ENCODE peak calls at places on chromosomes 12 and 14, in eight cellular contexts. One of them, this sample, is unnamed.

GRCh38 chr12:108379761-108380160 is 40.6 kb upstream of the CMKLR1 start:
- DNase-seq in small intestine: no peak
- DNase-seq in Peyer's patch: no peak
- DNase-seq in prostate gland: no peak
- DNase-seq in H9: no peak
- DNase-seq in lung: no peak
- DNase-seq in hepatocyte: no peak
- DNase-seq in astrocyte: no peak
- DNase-seq in this sample: no peak

GRCh38 chr14:95664046-95664445 is 22.2 kb upstream of the TCL1B start:
- DNase-seq in small intestine: no peak
- DNase-seq in Peyer's patch: no peak
- DNase-seq in prostate gland: no peak
- DNase-seq in H9: no peak
- DNase-seq in lung: no peak
- DNase-seq in hepatocyte: no peak
- DNase-seq in astrocyte: no peak
- DNase-seq in this sample: no peak

GRCh38 chr12:94571556-94571955 is 78.8 kb downstream of the TMCC3 start:
- DNase-seq in small intestine: peak; percentile 97
- DNase-seq in Peyer's patch: no peak
- DNase-seq in prostate gland: no peak
- DNase-seq in H9: no peak
- DNase-seq in lung: no peak
- DNase-seq in hepatocyte: peak; percentile 88
- DNase-seq in astrocyte: peak; percentile 65
- DNase-seq in this sample: no peak

GRCh38 chr12:69985656-69986055 is 160.6 kb downstream of the MYRFL start:
- DNase-seq in small intestine: peak; percentile 83
- DNase-seq in Peyer's patch: no peak
- DNase-seq in prostate gland: no peak
- DNase-seq in H9: peak; percentile 71
- DNase-seq in lung: no peak
- DNase-seq in hepatocyte: no peak
- DNase-seq in astrocyte: no peak
- DNase-seq in this sample: no peak

GRCh38 chr12:76455582-76456345 is 103.8 kb downstream of the OSBPL8 start:
- DNase-seq in small intestine: peak; percentile 59
- DNase-seq in Peyer's patch: no peak
- DNase-seq in prostate gland: peak; percentile 14
- DNase-seq in H9: no peak
- DNase-seq in lung: no peak
- DNase-seq in hepatocyte: peak; percentile 79
- DNase-seq in astrocyte: peak; percentile 90
- DNase-seq in this sample: no peak

GRCh38 chr12:120528861-120529525 is at the start of gene COQ5:
- DNase-seq in small intestine: peak; percentile 90
- DNase-seq in Peyer's patch: peak; percentile 91
- DNase-seq in prostate gland: peak; percentile 91
- DNase-seq in H9: peak; percentile 93
- DNase-seq in lung: peak; percentile 91
- DNase-seq in hepatocyte: peak; percentile 93
- DNase-seq in astrocyte: peak; percentile 72
- DNase-seq in this sample: peak; percentile 63

GRCh38 chr12:53929527-53929926 is 9.1 kb upstream of the HOXC13 start:
- DNase-seq in small intestine: no peak
- DNase-seq in Peyer's patch: no peak
- DNase-seq in prostate gland: no peak
- DNase-seq in H9: no peak
- DNase-seq in lung: no peak
- DNase-seq in hepatocyte: no peak
- DNase-seq in astrocyte: no peak
- DNase-seq in this sample: no peak

GRCh38 chr12:113271853-113272561 is 50.7 kb downstream of the TPCN1 start:
- DNase-seq in small intestine: no peak
- DNase-seq in Peyer's patch: peak; percentile 32
- DNase-seq in prostate gland: peak; percentile 16
- DNase-seq in H9: no peak
- DNase-seq in lung: peak; percentile 52
- DNase-seq in hepatocyte: peak; percentile 69
- DNase-seq in astrocyte: peak; percentile 70
- DNase-seq in this sample: no peak

GRCh38 chr14:95535226-95536021 is 574 bp downstream of the GLRX5 start:
- DNase-seq in small intestine: peak; percentile 15
- DNase-seq in Peyer's patch: no peak
- DNase-seq in prostate gland: no peak
- DNase-seq in H9: no peak
- DNase-seq in lung: no peak
- DNase-seq in hepatocyte: peak; percentile 48
- DNase-seq in astrocyte: no peak
- DNase-seq in this sample: no peak

GRCh38 chr12:103778781-103779180 is 62.3 kb downstream of the NT5DC3 start:
- DNase-seq in small intestine: no peak
- DNase-seq in Peyer's patch: no peak
- DNase-seq in prostate gland: no peak
- DNase-seq in H9: no peak
- DNase-seq in lung: no peak
- DNase-seq in hepatocyte: no peak
- DNase-seq in astrocyte: no peak
- DNase-seq in this sample: no peak

GRCh38 chr14:65788876-65789859 is 376.6 kb downstream of the FUT8 start:
- DNase-seq in small intestine: no peak
- DNase-seq in Peyer's patch: no peak
- DNase-seq in prostate gland: no peak
- DNase-seq in H9: no peak
- DNase-seq in lung: no peak
- DNase-seq in hepatocyte: no peak
- DNase-seq in astrocyte: no peak
- DNase-seq in this sample: no peak

GRCh38 chr14:51104467-51104866 is 9.6 kb upstream of the TRIM9 start:
- DNase-seq in small intestine: no peak
- DNase-seq in Peyer's patch: no peak
- DNase-seq in prostate gland: no peak
- DNase-seq in H9: no peak
- DNase-seq in lung: no peak
- DNase-seq in hepatocyte: no peak
- DNase-seq in astrocyte: no peak
- DNase-seq in this sample: no peak

GRCh38 chr12:130394906-130395305 is 57.2 kb downstream of the PIWIL1 start:
- DNase-seq in small intestine: no peak
- DNase-seq in Peyer's patch: no peak
- DNase-seq in prostate gland: no peak
- DNase-seq in H9: no peak
- DNase-seq in lung: no peak
- DNase-seq in hepatocyte: no peak
- DNase-seq in astrocyte: no peak
- DNase-seq in this sample: no peak

GRCh38 chr12:106080111-106080732 is 58.5 kb downstream of the NUAK1 start:
- DNase-seq in small intestine: no peak
- DNase-seq in Peyer's patch: no peak
- DNase-seq in prostate gland: no peak
- DNase-seq in H9: no peak
- DNase-seq in lung: no peak
- DNase-seq in hepatocyte: no peak
- DNase-seq in astrocyte: peak; percentile 94
- DNase-seq in this sample: no peak

GRCh38 chr12:76637807-76638206 is 78.2 kb upstream of the OSBPL8 start:
- DNase-seq in small intestine: no peak
- DNase-seq in Peyer's patch: no peak
- DNase-seq in prostate gland: no peak
- DNase-seq in H9: no peak
- DNase-seq in lung: no peak
- DNase-seq in hepatocyte: no peak
- DNase-seq in astrocyte: peak; percentile 69
- DNase-seq in this sample: no peak

GRCh38 chr14:99129998-99130397 is 142.0 kb downstream of the BCL11B start:
- DNase-seq in small intestine: no peak
- DNase-seq in Peyer's patch: no peak
- DNase-seq in prostate gland: no peak
- DNase-seq in H9: no peak
- DNase-seq in lung: peak; percentile 7
- DNase-seq in hepatocyte: no peak
- DNase-seq in astrocyte: no peak
- DNase-seq in this sample: no peak

GRCh38 chr14:100015251-100015655 is 50.0 kb upstream of the EVL start:
- DNase-seq in small intestine: peak; percentile 19
- DNase-seq in Peyer's patch: no peak
- DNase-seq in prostate gland: no peak
- DNase-seq in H9: no peak
- DNase-seq in lung: no peak
- DNase-seq in hepatocyte: peak; percentile 53
- DNase-seq in astrocyte: no peak
- DNase-seq in this sample: no peak

GRCh38 chr12:34599530-34600513 is 577.5 kb downstream of the ALG10 start:
- DNase-seq in small intestine: no peak
- DNase-seq in Peyer's patch: no peak
- DNase-seq in prostate gland: no peak
- DNase-seq in H9: no peak
- DNase-seq in lung: peak; percentile 22
- DNase-seq in hepatocyte: no peak
- DNase-seq in astrocyte: no peak
- DNase-seq in this sample: no peak

GRCh38 chr12:34598352-34598827 is 576.1 kb downstream of the ALG10 start:
- DNase-seq in small intestine: no peak
- DNase-seq in Peyer's patch: no peak
- DNase-seq in prostate gland: no peak
- DNase-seq in H9: no peak
- DNase-seq in lung: no peak
- DNase-seq in hepatocyte: no peak
- DNase-seq in astrocyte: no peak
- DNase-seq in this sample: no peak

GRCh38 chr12:34598851-34599529 is 576.7 kb downstream of the ALG10 start:
- DNase-seq in small intestine: no peak
- DNase-seq in Peyer's patch: no peak
- DNase-seq in prostate gland: no peak
- DNase-seq in H9: no peak
- DNase-seq in lung: no peak
- DNase-seq in hepatocyte: no peak
- DNase-seq in astrocyte: no peak
- DNase-seq in this sample: no peak

GRCh38 chr12:34597548-34598351 is 575.5 kb downstream of the ALG10 start:
- DNase-seq in small intestine: no peak
- DNase-seq in Peyer's patch: no peak
- DNase-seq in prostate gland: no peak
- DNase-seq in H9: no peak
- DNase-seq in lung: peak; percentile 21
- DNase-seq in hepatocyte: no peak
- DNase-seq in astrocyte: no peak
- DNase-seq in this sample: no peak

GRCh38 chr12:34595749-34596733 is 573.7 kb downstream of the ALG10 start:
- DNase-seq in small intestine: no peak
- DNase-seq in Peyer's patch: no peak
- DNase-seq in prostate gland: no peak
- DNase-seq in H9: no peak
- DNase-seq in lung: peak; percentile 24
- DNase-seq in hepatocyte: peak; percentile 2
- DNase-seq in astrocyte: no peak
- DNase-seq in this sample: no peak
- H3K9me3 ChIP-seq in small intestine: no peaks in the 10 kb centered on the region
- H3K9me3 ChIP-seq in Peyer's patch: no peaks in the 10 kb centered on the region
- H3K9me3 ChIP-seq in prostate gland: no peaks in the 10 kb centered on the region
- H3K9me3 ChIP-seq in H9: peaks cover 84% of the 10 kb centered on the region
- H3K9me3 ChIP-seq in lung: peaks cover 34% of the 10 kb centered on the region
- H3K9me3 ChIP-seq in hepatocyte: peaks cover 5% of the 10 kb centered on the region
- H3K9me3 ChIP-seq in astrocyte: peaks cover 19% of the 10 kb centered on the region
- H3K9me3 ChIP-seq in this sample: peaks cover 5% of the 10 kb centered on the region

GRCh38 chr14:20143911-20144310 is 5.3 kb downstream of the OR4N5 start:
- DNase-seq in small intestine: no peak
- DNase-seq in Peyer's patch: no peak
- DNase-seq in prostate gland: no peak
- DNase-seq in H9: no peak
- DNase-seq in lung: no peak
- DNase-seq in hepatocyte: no peak
- DNase-seq in astrocyte: no peak
- DNase-seq in this sample: no peak
- H3K9me3 ChIP-seq in small intestine: no peaks in the 10 kb centered on the region
- H3K9me3 ChIP-seq in Peyer's patch: no peaks in the 10 kb centered on the region
- H3K9me3 ChIP-seq in prostate gland: no peaks in the 10 kb centered on the region
- H3K9me3 ChIP-seq in H9: peaks cover 55% of the 10 kb centered on the region
- H3K9me3 ChIP-seq in lung: no peaks in the 10 kb centered on the region
- H3K9me3 ChIP-seq in hepatocyte: peaks cover 9% of the 10 kb centered on the region
- H3K9me3 ChIP-seq in astrocyte: no peaks in the 10 kb centered on the region
- H3K9me3 ChIP-seq in this sample: no peaks in the 10 kb centered on the region

DNA sequence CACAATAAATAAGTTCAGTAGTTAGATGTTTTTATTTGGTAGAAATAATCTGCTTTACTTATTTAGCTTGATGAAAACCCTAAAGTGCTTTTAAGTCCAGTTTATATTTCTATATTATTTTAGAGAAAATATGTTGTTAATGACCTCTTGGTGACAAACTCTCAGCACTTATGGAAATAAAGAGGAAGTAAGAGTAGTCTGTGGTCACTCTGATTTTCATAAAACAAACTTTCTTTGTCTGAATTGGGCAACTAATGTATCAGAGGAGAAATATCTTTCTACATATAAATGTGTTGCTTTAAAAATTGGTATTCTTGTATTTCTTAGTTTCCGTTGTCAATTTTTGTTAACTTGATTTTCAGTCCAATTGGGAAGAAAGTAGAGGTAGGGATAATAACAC is 878.9 kb upstream of the SEL1L start:
- DNase-seq in small intestine: no peak
- DNase-seq in Peyer's patch: no peak
- DNase-seq in prostate gland: no peak
- DNase-seq in H9: no peak
- DNase-seq in lung: no peak
- DNase-seq in hepatocyte: no peak
- DNase-seq in astrocyte: no peak
- DNase-seq in this sample: no peak
- H3K9me3 ChIP-seq in small intestine: no peaks in the 10 kb centered on the region
- H3K9me3 ChIP-seq in Peyer's patch: no peaks in the 10 kb centered on the region
- H3K9me3 ChIP-seq in prostate gland: no peaks in the 10 kb centered on the region
- H3K9me3 ChIP-seq in H9: no peaks in the 10 kb centered on the region
- H3K9me3 ChIP-seq in lung: no peaks in the 10 kb centered on the region
- H3K9me3 ChIP-seq in hepatocyte: no peaks in the 10 kb centered on the region
- H3K9me3 ChIP-seq in astrocyte: no peaks in the 10 kb centered on the region
- H3K9me3 ChIP-seq in this sample: peaks cover 2% of the 10 kb centered on the region

DNA sequence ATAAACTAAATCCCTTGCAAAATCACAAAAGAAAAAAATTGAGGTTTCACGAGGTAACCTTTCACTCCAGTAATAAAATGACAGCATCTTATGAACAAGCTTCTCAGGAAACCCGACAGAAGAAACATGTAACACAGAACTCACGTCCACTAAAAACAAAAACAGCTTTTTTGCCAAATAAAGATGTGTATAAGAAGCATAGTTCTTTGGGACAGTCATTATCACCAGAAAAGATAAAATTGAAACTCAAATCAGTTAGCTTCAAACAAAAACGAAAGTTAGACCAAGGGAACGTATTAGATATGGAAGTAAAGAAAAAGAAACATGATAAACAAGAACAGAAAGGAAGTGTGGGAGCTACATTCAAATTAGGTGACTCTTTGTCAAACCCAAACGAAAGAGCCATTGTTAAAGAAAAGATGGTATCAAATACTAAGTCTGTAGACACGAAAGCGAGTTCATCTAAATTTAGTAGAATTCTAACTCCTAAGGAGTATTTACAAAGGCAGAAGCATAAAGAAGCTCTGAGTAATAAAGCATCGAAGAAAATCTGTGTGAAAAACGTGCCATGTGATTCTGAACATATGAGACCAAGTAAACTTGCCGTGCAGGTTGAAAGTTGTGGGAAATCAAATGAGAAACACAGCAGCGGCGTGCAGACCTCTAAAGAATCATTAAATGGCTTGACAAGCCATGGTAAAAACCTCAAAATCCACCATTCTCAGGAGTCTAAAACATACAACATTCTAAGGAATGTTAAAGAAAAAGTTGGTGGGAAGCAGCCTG is 25.8 kb downstream of the RESF1 start:
- DNase-seq in small intestine: no peak
- DNase-seq in Peyer's patch: no peak
- DNase-seq in prostate gland: no peak
- DNase-seq in H9: no peak
- DNase-seq in lung: no peak
- DNase-seq in hepatocyte: no peak
- DNase-seq in astrocyte: no peak
- DNase-seq in this sample: no peak
- H3K9me3 ChIP-seq in small intestine: peaks cover 2% of the 10 kb centered on the region
- H3K9me3 ChIP-seq in Peyer's patch: peaks cover 3% of the 10 kb centered on the region
- H3K9me3 ChIP-seq in prostate gland: no peaks in the 10 kb centered on the region
- H3K9me3 ChIP-seq in H9: peaks cover 44% of the 10 kb centered on the region
- H3K9me3 ChIP-seq in lung: no peaks in the 10 kb centered on the region
- H3K9me3 ChIP-seq in hepatocyte: peaks cover 54% of the 10 kb centered on the region
- H3K9me3 ChIP-seq in astrocyte: no peaks in the 10 kb centered on the region
- H3K9me3 ChIP-seq in this sample: peaks cover 39% of the 10 kb centered on the region